ENCODE peak calls at places on chromosomes 6 and 20, in four cellular contexts. U is transverse colon, O is ovary, J is esophagus muscularis mucosa. S is an unnamed sample.

GRCh38 chr20:3896853-3897252 is 7.7 kb downstream of the PANK2 start:
- DNase-seq in U (no peak), O (no peak), J (no peak), S (no peak)

GRCh38 chr6:19297880-19298279 is 539.3 kb upstream of the ID4 start:
- DNase-seq in U (no peak), O (no peak), J (no peak), S (no peak)

GRCh38 chr6:98260382-98260781 is 574.0 kb upstream of the POU3F2 start:
- DNase-seq in U (no peak), O (no peak), J (no peak), S (no peak)

GRCh38 chr6:55009114-55009513 is 162.5 kb downstream of the FAM83B start:
- DNase-seq in U (no peak), O (no peak), J (no peak), S (no peak)

GRCh38 chr20:19310541-19310940 is 98.1 kb downstream of the SLC24A3 start:
- DNase-seq in U (no peak), O (no peak), J (no peak), S (no peak)

GRCh38 chr20:34299925-34300806 is 3.0 kb downstream of the AHCY start:
- DNase-seq in U (no peak), O (no peak), J (no peak), S (no peak)

GRCh38 chr6:96499781-96500180 is 21.8 kb upstream of the UFL1 start:
- DNase-seq in U (no peak), O (no peak), J (no peak), S (no peak)

GRCh38 chr6:511488-512137 is 120.1 kb downstream of the IRF4 start:
- DNase-seq in U (no peak), O (no peak), J (no peak), S (no peak)

GRCh38 chr6:110813813-110814487 is 1.3 kb downstream of the CDK19 start:
- DNase-seq in U (peak), O (no peak), J (no peak), S (no peak)

GRCh38 chr6:84872996-84873395 is 108.6 kb upstream of the TBX18 start:
- DNase-seq in U (no peak), O (no peak), J (no peak), S (no peak)

GRCh38 chr6:15997751-15998388 is 131.0 kb upstream of the MYLIP start:
- DNase-seq in U (no peak), O (no peak), J (no peak), S (no peak)

GRCh38 chr6:170019259-170020040 is 268.0 kb downstream of the ERMARD start:
- DNase-seq in U (no peak), O (no peak), J (no peak), S (no peak)

GRCh38 chr6:70282906-70283461 is 19.9 kb downstream of the COL9A1 start:
- DNase-seq in U (no peak), O (no peak), J (no peak), S (no peak)

GRCh38 chr20:37932919-37933318 is 30.0 kb downstream of the VSTM2L start:
- DNase-seq in U (no peak), O (no peak), J (no peak), S (no peak)

GRCh38 chr6:144158133-144158532 is 7.8 kb downstream of the STX11 start:
- DNase-seq in U (no peak), O (peak), J (no peak), S (peak)

GRCh38 chr6:118843685-118844390 is 50.1 kb upstream of the ASF1A start:
- DNase-seq in U (no peak), O (no peak), J (no peak), S (no peak)

GRCh38 chr20:8406394-8406793 is 274.3 kb downstream of the PLCB1 start:
- DNase-seq in U (no peak), O (no peak), J (no peak), S (no peak)

GRCh38 chr6:5511924-5512323 is 250.6 kb downstream of the FARS2 start:
- DNase-seq in U (no peak), O (no peak), J (no peak), S (no peak)

GRCh38 chr6:38077488-38078015 is 258.0 kb downstream of the ZFAND3 start:
- DNase-seq in U (no peak), O (no peak), J (no peak), S (no peak)

GRCh38 chr6:167699141-167700036 is 127.3 kb upstream of the AFDN start:
- DNase-seq in U (peak), O (peak), J (no peak), S (peak)

GRCh38 chr6:111469543-111469942 is 13.5 kb downstream of the REV3L start:
- DNase-seq in U (no peak), O (no peak), J (no peak), S (no peak)

GRCh38 chr6:131029661-131030297 is 33.3 kb downstream of the EPB41L2 start:
- DNase-seq in U (no peak), O (no peak), J (no peak), S (no peak)

GRCh38 chr6:91713911-91714310 is 1127.0 kb upstream of the MAP3K7 start:
- DNase-seq in U (no peak), O (no peak), J (no peak), S (no peak)

GRCh38 chr6:57262491-57262890 is 40.4 kb upstream of the RAB23 start:
- DNase-seq in U (peak), O (peak), J (peak), S (peak)

GRCh38 chr6:133705731-133706130 is 183.2 kb upstream of the TCF21 start:
- DNase-seq in U (no peak), O (no peak), J (no peak), S (no peak)

GRCh38 chr6:101294676-101295075 is 98.8 kb upstream of the GRIK2 start:
- DNase-seq in U (no peak), O (no peak), J (no peak), S (no peak)

GRCh38 chr6:133259561-133259960 is 18.4 kb downstream of the EYA4 start:
- DNase-seq in U (no peak), O (no peak), J (no peak), S (no peak)

GRCh38 chr6:107214655-107215054 is 99.3 kb upstream of the BEND3 start:
- DNase-seq in U (no peak), O (no peak), J (no peak), S (no peak)

GRCh38 chr6:83511901-83512681 is at the start of gene PRSS35:
- DNase-seq in U (peak), O (peak), J (no peak), S (no peak)

GRCh38 chr20:24742989-24743388 is 206.1 kb upstream of the CST7 start:
- DNase-seq in U (no peak), O (no peak), J (no peak), S (no peak)

GRCh38 chr6:84462697-84463096 is 235.3 kb upstream of the CEP162 start:
- DNase-seq in U (no peak), O (no peak), J (no peak), S (no peak)

GRCh38 chr6:11854418-11855165 is 76.0 kb upstream of the ADTRP start:
- DNase-seq in U (no peak), O (no peak), J (no peak), S (no peak)

GRCh38 chr6:79993911-79994309 is 10.5 kb upstream of the TTK start:
- DNase-seq in U (no peak), O (no peak), J (no peak), S (no peak)

GRCh38 chr6:122800906-122801305 is 11.8 kb downstream of the SMPDL3A start:
- DNase-seq in U (no peak), O (no peak), J (no peak), S (no peak)

GRCh38 chr6:16976418-16977183 is 125.2 kb upstream of the STMND1 start:
- DNase-seq in U (no peak), O (no peak), J (no peak), S (no peak)

GRCh38 chr20:46040902-46041535 is 12.0 kb downstream of the SLC12A5 start:
- DNase-seq in U (no peak), O (peak), J (no peak), S (no peak)

GRCh38 chr6:4167833-4168232 is 32.5 kb upstream of the ECI2 start:
- DNase-seq in U (no peak), O (no peak), J (no peak), S (no peak)

GRCh38 chr20:45985573-45985972 is 13.6 kb upstream of the ZNF335 start:
- DNase-seq in U (no peak), O (no peak), J (no peak), S (no peak)

GRCh38 chr20:37393196-37393862 is 47.4 kb downstream of the SRC start:
- DNase-seq in U (no peak), O (no peak), J (no peak), S (no peak)

GRCh38 chr20:32160341-32160740 is 47.2 kb downstream of the PLAGL2 start:
- DNase-seq in U (no peak), O (no peak), J (no peak), S (no peak)
- TF ChIP-seq CTCF in U (no peak), O (no peak), J (no peak), S (no peak)

GRCh38 chr20:61430228-61430624 is 178.2 kb downstream of the CDH4 start:
- DNase-seq in U (no peak), O (no peak), J (no peak), S (no peak)
- TF ChIP-seq EP300 in U (no peak), O (no peak), J (no peak), S (no peak)

GRCh38 chr6:137919837-137920304 is 52.8 kb downstream of the TNFAIP3 start:
- DNase-seq in U (no peak), O (no peak), J (no peak), S (no peak)

GRCh38 chr6:137920331-137920730 is 53.3 kb downstream of the TNFAIP3 start:
- DNase-seq in U (no peak), O (no peak), J (no peak), S (no peak)

GRCh38 chr6:137923866-137924616 is 57.0 kb downstream of the TNFAIP3 start:
- DNase-seq in U (no peak), O (no peak), J (no peak), S (no peak)

GRCh38 chr6:137919512-137919823 is 52.4 kb downstream of the TNFAIP3 start:
- DNase-seq in U (no peak), O (no peak), J (no peak), S (no peak)

DNA sequence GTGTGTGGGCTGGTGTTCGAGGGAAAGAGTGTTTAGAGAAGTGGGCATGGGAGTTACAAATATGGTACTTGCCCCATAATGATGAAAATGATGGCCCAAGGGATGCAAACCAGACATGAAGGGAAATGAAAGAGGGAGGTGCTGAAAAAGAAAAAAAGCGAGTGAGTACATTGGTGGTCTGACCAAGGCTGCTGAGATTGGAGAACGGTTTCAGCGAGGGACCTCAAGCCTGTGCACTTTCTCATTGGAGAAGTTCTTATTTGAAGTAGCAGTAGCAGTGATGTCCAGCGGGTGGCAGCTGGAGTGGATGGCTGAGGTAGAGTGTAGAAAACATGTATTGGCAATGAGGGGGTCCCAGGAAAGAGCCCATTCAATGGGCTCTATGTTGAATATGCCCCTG is 54.8 kb downstream of the TNFAIP3 start:
- DNase-seq in U (no peak), O (no peak), J (no peak), S (no peak)
- TF ChIP-seq CTCF in U (no peak), O (no peak), J (no peak), S (no peak)

GRCh38 chr6:35727206-35727934 is 9.5 kb upstream of the ARMC12 start:
- DNase-seq in U (peak), O (peak), J (peak), S (peak)
- TF ChIP-seq EP300 in U (peak), O (no peak), J (peak), S (peak)

GRCh38 chr6:117399924-117400323 is 25.8 kb downstream of the ROS1 start:
- DNase-seq in U (no peak), O (no peak), J (no peak), S (no peak)
- TF ChIP-seq CTCF in U (peak), O (no peak), J (no peak), S (no peak)

DNA sequence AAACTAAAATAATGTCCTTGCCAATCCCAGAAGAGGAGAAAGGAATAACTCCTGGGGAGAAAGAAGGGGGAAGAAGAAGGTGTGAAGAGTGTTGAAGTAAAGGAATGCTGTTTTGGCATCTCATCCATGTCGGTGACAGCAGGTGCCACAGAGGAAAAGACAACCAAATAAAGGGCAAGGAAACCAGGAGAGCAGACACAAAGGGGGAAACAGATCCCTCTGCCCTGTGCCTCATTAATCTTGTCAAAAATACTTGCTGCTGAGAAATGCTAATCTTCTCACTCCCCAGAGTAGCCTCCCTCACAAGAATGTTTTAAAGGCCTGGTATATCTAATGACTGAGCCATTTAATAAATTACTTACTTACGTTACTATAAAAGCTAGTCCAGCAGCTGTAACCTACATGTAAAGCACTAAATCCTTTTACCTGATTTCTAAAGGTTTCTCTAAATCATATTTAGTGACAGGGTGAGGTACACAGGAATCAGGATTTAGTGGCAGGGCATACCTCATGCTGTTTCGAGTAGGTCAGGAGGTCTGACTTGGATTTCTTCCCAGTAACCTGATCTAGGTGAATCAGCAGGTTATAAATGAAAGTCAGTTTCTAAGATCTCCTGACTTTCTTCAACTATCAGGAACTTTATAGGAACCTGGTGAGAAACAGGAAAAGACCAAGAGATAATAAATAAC is 377.1 kb downstream of the CENPW start:
- DNase-seq in U (no peak), O (no peak), J (no peak), S (no peak)
- TF ChIP-seq EP300 in U (no peak), O (no peak), J (no peak), S (no peak)

GRCh38 chr6:142236686-142237085 is 65.1 kb upstream of the ADGRG6 start:
- DNase-seq in U (no peak), O (no peak), J (no peak), S (no peak)

GRCh38 chr6:142235247-142235646 is 66.6 kb upstream of the ADGRG6 start:
- DNase-seq in U (no peak), O (no peak), J (no peak), S (no peak)

GRCh38 chr6:142233945-142234682 is 67.7 kb upstream of the ADGRG6 start:
- DNase-seq in U (no peak), O (no peak), J (no peak), S (no peak)
- TF ChIP-seq CTCF in U (no peak), O (no peak), J (no peak), S (no peak)

GRCh38 chr6:28896505-28897392 is 27.0 kb downstream of the TRIM27 start:
- DNase-seq in U (peak), O (peak), J (no peak), S (peak)
- TF ChIP-seq EP300 in U (no peak), O (no peak), J (no peak), S (no peak)

GRCh38 chr20:35603695-35604443 is 11.8 kb upstream of the SPAG4 start:
- DNase-seq in U (no peak), O (no peak), J (no peak), S (no peak)

GRCh38 chr20:35601990-35602389 is 13.6 kb upstream of the SPAG4 start:
- DNase-seq in U (no peak), O (no peak), J (no peak), S (no peak)

GRCh38 chr20:35606127-35606526 is 9.5 kb upstream of the SPAG4 start:
- DNase-seq in U (no peak), O (no peak), J (no peak), S (no peak)

GRCh38 chr20:35602851-35603495 is 12.7 kb upstream of the SPAG4 start:
- DNase-seq in U (no peak), O (no peak), J (no peak), S (no peak)

DNA sequence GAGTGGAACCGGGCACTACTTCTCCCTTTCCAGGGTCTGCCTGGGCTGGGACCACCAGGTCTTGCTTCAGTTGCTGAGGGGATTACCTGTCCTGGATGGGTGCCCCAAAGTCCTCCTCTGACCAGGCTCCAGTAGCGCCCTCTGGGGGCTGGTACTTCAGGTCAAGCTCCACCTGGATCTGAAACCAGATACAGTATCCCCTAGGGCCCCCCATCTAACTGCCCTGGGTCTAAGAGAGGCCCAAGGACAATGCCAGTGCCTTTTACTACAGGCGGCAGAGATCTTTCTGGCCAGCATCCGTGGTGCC is 11.2 kb upstream of the SPAG4 start:
- DNase-seq in U (peak), O (no peak), J (no peak), S (no peak)
- TF ChIP-seq CTCF in U (peak), O (no peak), J (no peak), S (no peak)

DNA sequence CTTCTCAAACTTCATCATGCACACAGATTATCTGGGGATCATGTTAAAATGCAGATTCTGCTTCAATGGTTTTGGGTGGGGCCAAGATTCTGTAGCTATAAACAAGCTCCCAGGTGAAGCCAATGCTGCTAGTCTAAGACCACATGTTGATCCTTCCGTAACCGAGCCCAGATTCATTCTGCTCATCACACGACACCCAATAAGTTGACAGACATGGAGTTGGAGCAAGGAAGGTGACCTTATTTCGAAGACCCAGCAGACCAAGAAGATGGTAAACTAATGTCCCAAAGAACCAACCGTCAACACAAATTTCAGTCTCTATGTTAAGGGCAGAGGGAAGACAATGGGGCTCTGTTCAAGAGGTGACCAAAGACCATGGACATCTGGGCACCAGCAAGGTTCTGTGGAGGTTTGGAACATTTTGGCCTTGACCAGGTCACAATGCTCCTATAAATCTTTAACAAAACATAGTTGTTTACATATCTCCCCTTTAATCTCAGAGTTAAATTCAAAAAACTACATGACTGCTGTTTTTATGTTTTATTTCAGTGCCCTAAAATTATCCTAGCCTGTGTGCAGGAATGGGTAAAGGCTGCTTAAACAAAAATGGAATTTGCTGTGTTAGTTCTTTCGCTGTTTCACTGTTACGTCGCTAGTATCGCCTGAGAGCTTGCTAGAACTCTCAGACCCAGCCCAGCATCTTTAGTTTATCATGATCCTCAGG is 50.1 kb downstream of the SPTLC3 start:
- DNase-seq in U (no peak), O (no peak), J (no peak), S (no peak)
- TF ChIP-seq EP300 in U (no peak), O (no peak), J (no peak), S (no peak)

S was measured in tibial nerve.